ENCODE peak calls at places on chromosomes 5 and 9, in seven cellular contexts. L is mesendoderm, Y is neuronal stem cell, O is trophoblast cell, M is H1, Q is IMR-90, C is H9. T is an unnamed sample.

GRCh38 chr9:111891910-111892499 is 4.6 kb upstream of the UGCG start:
- DNase-seq in L (peak; percentile 42), Y (no peak), O (peak; percentile 92), M (no peak), Q (no peak), C (no peak), T (no peak)

GRCh38 chr9:109887079-109887478 is 107.1 kb downstream of the PALM2AKAP2 start:
- DNase-seq in L (no peak), Y (no peak), O (no peak), M (no peak), Q (peak; percentile 74), C (no peak), T (peak; percentile 81)

GRCh38 chr5:52786937-52787599 is 648 bp upstream of the ITGA1 start:
- DNase-seq in L (peak; percentile 72), Y (no peak), O (peak; percentile 71), M (no peak), Q (peak; percentile 31), C (peak; percentile 50), T (peak; percentile 69)

GRCh38 chr9:122005597-122005996 is 87.5 kb downstream of the TTLL11 start:
- DNase-seq in L (peak; percentile 22), Y (no peak), O (peak; percentile 57), M (peak; percentile 43), Q (peak; percentile 41), C (no peak), T (peak; percentile 43)

GRCh38 chr5:142587354-142587965 is 98.4 kb downstream of the FGF1 start:
- DNase-seq in L (peak; percentile 71), Y (peak; percentile 18), O (peak; percentile 39), M (peak; percentile 65), Q (peak; percentile 59), C (peak; percentile 47), T (peak; percentile 53)

GRCh38 chr5:149887622-149888183 is 56.9 kb downstream of the PDE6A start:
- DNase-seq in L (no peak), Y (no peak), O (no peak), M (no peak), Q (peak; percentile 70), C (no peak), T (peak; percentile 29)

GRCh38 chr5:158435161-158435616 is 576.2 kb upstream of the CLINT1 start:
- DNase-seq in L (no peak), Y (no peak), O (no peak), M (no peak), Q (no peak), C (no peak), T (no peak)

GRCh38 chr5:158648631-158649030 is 451.1 kb downstream of the EBF1 start:
- DNase-seq in L (no peak), Y (no peak), O (no peak), M (no peak), Q (no peak), C (no peak), T (no peak)

GRCh38 chr5:53542917-53543316 is 17.5 kb upstream of the NDUFS4 start:
- DNase-seq in L (no peak), Y (no peak), O (no peak), M (no peak), Q (no peak), C (no peak), T (no peak)

GRCh38 chr5:86786955-86787354 is 169.2 kb downstream of the COX7C start:
- DNase-seq in L (peak; percentile 42), Y (peak; percentile 6), O (no peak), M (no peak), Q (no peak), C (no peak), T (no peak)
- H3K23ac ChIP-seq in L (no peak overlapping the region), Y (no peak overlapping the region), O (no peak overlapping the region), M (no peak overlapping the region), Q (no peak overlapping the region), C (no peak overlapping the region), T (no peak overlapping the region)

GRCh38 chr9:86971742-86972141 is 24.4 kb upstream of the GAS1 start:
- DNase-seq in L (no peak), Y (no peak), O (no peak), M (no peak), Q (no peak), C (no peak), T (no peak)
- H3K27ac ChIP-seq in L (no peak overlapping the region), Y (no peak overlapping the region), O (no peak overlapping the region), M (no peak overlapping the region), Q (no peak overlapping the region), C (no peak overlapping the region), T (no peak overlapping the region)

DNA sequence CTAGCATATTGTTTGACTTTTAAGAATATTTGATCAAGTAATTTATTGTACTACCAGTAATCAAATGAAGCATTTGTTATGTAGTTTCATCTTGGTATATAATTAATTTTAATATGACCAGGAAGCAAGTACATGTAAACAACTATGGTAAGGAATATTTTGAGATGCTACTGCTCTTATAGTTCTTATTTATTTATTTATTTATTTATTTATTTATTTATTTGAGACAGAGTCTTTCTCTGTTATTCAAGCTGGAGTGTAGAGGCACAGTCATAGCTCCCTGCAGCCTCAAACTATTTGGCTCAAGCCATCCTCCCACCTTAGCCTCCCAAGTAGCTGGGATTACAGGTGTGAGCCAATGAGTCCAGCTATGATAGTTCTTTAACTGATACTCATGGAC is 8.1 kb downstream of the PPIP5K2 start:
- DNase-seq in L (no peak), Y (no peak), O (no peak), M (no peak), Q (no peak), C (no peak), T (no peak)
- H3K23ac ChIP-seq in L (no peak overlapping the region), Y (no peak overlapping the region), O (no peak overlapping the region), M (no peak overlapping the region), Q (no peak overlapping the region), C (no peak overlapping the region), T (no peak overlapping the region)

DNA sequence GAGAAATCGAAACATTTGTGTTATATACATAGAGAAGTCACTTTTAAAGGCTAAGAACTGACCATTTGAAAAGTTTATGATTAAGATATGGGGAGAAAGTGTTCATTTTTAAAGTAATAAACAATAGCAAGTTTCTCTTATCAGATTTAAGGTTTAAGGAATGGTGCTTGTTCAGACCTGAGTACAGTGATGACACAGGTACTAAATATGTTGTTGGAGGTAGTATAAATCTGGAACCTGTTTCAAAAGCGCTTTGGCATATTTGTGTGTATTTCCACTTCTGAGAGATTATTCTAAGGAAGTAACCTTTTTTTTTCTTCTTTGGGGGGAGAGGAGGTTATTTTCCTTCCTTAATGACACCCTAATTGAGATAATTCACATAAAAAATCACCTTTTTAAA is 18.4 kb downstream of the CDC42SE2 start:
- DNase-seq in L (no peak), Y (no peak), O (peak; percentile 77), M (no peak), Q (no peak), C (no peak), T (no peak)
- H3K27ac ChIP-seq in L (no peak overlapping the region), Y (no peak overlapping the region), O (no peak overlapping the region), M (no peak overlapping the region), Q (no peak overlapping the region), C (no peak overlapping the region), T (no peak overlapping the region)

GRCh38 chr5:111227805-111228204 is 3.6 kb downstream of the CAMK4 start:
- DNase-seq in L (peak; percentile 23), Y (no peak), O (no peak), M (no peak), Q (peak; percentile 16), C (no peak), T (no peak)

GRCh38 chr5:111225926-111226325 is 1.7 kb downstream of the CAMK4 start:
- DNase-seq in L (no peak), Y (no peak), O (no peak), M (no peak), Q (no peak), C (no peak), T (no peak)

GRCh38 chr5:111224561-111224989 is 391 bp downstream of the CAMK4 start:
- DNase-seq in L (no peak), Y (no peak), O (peak; percentile 2), M (no peak), Q (peak; percentile 7), C (no peak), T (no peak)

GRCh38 chr5:111227226-111227782 is 3.1 kb downstream of the CAMK4 start:
- DNase-seq in L (no peak), Y (no peak), O (no peak), M (no peak), Q (no peak), C (no peak), T (no peak)

DNA sequence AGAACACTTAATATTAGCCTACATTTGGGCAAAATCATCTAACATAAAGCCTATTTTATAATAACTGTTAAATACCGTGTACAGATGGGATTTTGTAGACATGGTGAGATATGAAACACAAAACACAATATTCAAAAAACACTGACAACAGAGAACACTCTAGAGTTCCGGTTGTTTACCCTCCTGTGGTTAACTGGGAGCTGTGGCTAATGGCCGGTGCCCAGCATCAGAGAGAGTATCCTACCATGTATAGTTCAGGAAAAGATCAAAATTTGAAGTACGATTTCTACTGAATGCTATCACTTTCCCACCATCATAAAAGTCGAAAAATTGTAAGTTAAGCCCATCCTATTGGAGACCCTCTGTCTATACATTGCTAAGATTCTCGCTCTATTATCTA is 2.4 kb downstream of the CAMK4 start:
- DNase-seq in L (no peak), Y (no peak), O (no peak), M (no peak), Q (no peak), C (no peak), T (no peak)
- H3K23ac ChIP-seq in L (no peak overlapping the region), Y (no peak overlapping the region), O (no peak overlapping the region), M (no peak overlapping the region), Q (no peak overlapping the region), C (no peak overlapping the region), T (no peak overlapping the region)

GRCh38 chr9:76311576-76311975 is 82.7 kb downstream of the RFK start:
- DNase-seq in L (no peak), Y (no peak), O (peak; percentile 97), M (no peak), Q (no peak), C (no peak), T (no peak)
- H3K27ac ChIP-seq in L (no peak overlapping the region), Y (no peak overlapping the region), O (peak overlapping the region; percentile 97), M (no peak overlapping the region), Q (no peak overlapping the region), C (no peak overlapping the region), T (no peak overlapping the region)

GRCh38 chr5:28549588-28549987 is 1511.2 kb upstream of the CDH9 start:
- DNase-seq in L (no peak), Y (no peak), O (no peak), M (no peak), Q (no peak), C (no peak), T (no peak)
- H3K23ac ChIP-seq in L (no peak overlapping the region), Y (no peak overlapping the region), O (no peak overlapping the region), M (no peak overlapping the region), Q (no peak overlapping the region), C (no peak overlapping the region), T (no peak overlapping the region)

DNA sequence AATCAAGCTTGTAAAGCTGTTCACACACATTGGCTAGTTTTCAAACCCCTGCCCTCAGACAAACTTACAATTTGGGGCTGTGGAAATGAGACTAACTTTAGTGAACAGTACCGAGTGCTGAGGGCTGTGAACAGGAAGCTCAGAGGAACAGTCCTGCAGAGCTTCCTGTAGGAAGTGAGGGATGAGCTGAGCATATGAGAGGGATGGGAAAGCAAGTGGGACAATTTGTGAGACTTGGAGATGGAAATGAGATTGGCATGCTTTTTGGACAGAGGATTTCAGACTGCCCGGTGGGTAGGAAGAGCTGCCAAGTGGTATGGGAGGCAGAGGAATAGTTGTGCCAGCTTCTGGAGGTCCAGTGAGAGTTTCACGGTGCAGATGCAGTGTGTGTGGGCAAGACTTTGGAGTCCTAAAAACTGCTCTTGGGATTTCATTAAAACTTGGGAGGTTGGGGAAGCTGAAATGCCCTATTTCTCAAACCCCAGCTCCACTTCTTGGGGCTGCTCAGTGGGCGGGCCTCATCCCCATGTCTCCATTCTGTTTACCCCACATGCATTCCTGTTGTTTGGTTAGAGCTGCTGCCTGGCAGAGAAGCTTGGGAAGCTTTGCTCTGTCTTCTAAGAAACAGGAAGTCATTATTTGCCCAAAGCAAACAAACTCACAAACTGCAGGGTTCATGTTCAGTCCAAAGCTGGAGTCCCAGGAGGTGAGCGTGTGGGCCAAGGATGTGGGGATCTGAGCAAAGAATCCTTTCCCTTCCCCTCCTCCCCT is 267.5 kb downstream of the ZSWIM6 start:
- DNase-seq in L (no peak), Y (no peak), O (no peak), M (no peak), Q (peak; percentile 20), C (no peak), T (peak; percentile 64)
- H3K27ac ChIP-seq in L (no peak overlapping the region), Y (no peak overlapping the region), O (no peak overlapping the region), M (no peak overlapping the region), Q (no peak overlapping the region), C (no peak overlapping the region), T (no peak overlapping the region)